ENCODE peak calls at places on chromosomes 12 and 14, in ten cellular contexts. One of them, this sample, is unnamed.

GRCh38 chr12:116745554-116745953 is 7.4 kb downstream of the RNFT2 start:
- DNase-seq in CD8-positive, alpha-beta memory T cell: no peak
- DNase-seq in HCT116: no peak
- DNase-seq in breast epithelium: no peak
- DNase-seq in AG04450: no peak
- DNase-seq in cardiac muscle cell: no peak
- DNase-seq in testis: no peak
- DNase-seq in MM.1S: no peak
- DNase-seq in A549: no peak
- DNase-seq in transverse colon: no peak
- DNase-seq in this sample: no peak

GRCh38 chr12:19428261-19428660 is 11.0 kb upstream of the AEBP2 start:
- DNase-seq in testis: no peak
- DNase-seq in transverse colon: no peak
- DNase-seq in CD8-positive, alpha-beta memory T cell: no peak
- DNase-seq in cardiac muscle cell: no peak
- DNase-seq in HCT116: no peak
- DNase-seq in AG04450: no peak
- DNase-seq in A549: no peak
- DNase-seq in MM.1S: no peak
- DNase-seq in breast epithelium: no peak
- DNase-seq in this sample: no peak

GRCh38 chr14:89519000-89519399 is 102.0 kb upstream of the FOXN3 start:
- DNase-seq in A549: no peak
- DNase-seq in CD8-positive, alpha-beta memory T cell: no peak
- DNase-seq in transverse colon: no peak
- DNase-seq in testis: no peak
- DNase-seq in AG04450: peak; percentile 86
- DNase-seq in breast epithelium: no peak
- DNase-seq in HCT116: no peak
- DNase-seq in MM.1S: no peak
- DNase-seq in cardiac muscle cell: no peak
- DNase-seq in this sample: no peak

GRCh38 chr12:51349026-51349425 is 2.5 kb upstream of the CELA1 start:
- DNase-seq in breast epithelium: no peak
- DNase-seq in CD8-positive, alpha-beta memory T cell: no peak
- DNase-seq in A549: no peak
- DNase-seq in HCT116: no peak
- DNase-seq in testis: no peak
- DNase-seq in AG04450: no peak
- DNase-seq in cardiac muscle cell: no peak
- DNase-seq in transverse colon: no peak
- DNase-seq in MM.1S: no peak
- DNase-seq in this sample: no peak

GRCh38 chr14:75518625-75519024 is 3.6 kb upstream of the BATF start:
- DNase-seq in AG04450: no peak
- DNase-seq in HCT116: peak; percentile 12
- DNase-seq in breast epithelium: no peak
- DNase-seq in CD8-positive, alpha-beta memory T cell: no peak
- DNase-seq in A549: no peak
- DNase-seq in MM.1S: peak; percentile 21
- DNase-seq in testis: no peak
- DNase-seq in transverse colon: no peak
- DNase-seq in cardiac muscle cell: peak; percentile 44
- DNase-seq in this sample: no peak

GRCh38 chr12:39902823-39903222 is 203.1 kb downstream of the SLC2A13 start:
- DNase-seq in A549: no peak
- DNase-seq in transverse colon: no peak
- DNase-seq in breast epithelium: no peak
- DNase-seq in CD8-positive, alpha-beta memory T cell: no peak
- DNase-seq in HCT116: peak; percentile 65
- DNase-seq in testis: no peak
- DNase-seq in AG04450: no peak
- DNase-seq in MM.1S: no peak
- DNase-seq in cardiac muscle cell: no peak
- DNase-seq in this sample: no peak

GRCh38 chr12:49899286-49899843 is 4.3 kb downstream of the FAIM2 start:
- DNase-seq in cardiac muscle cell: no peak
- DNase-seq in MM.1S: no peak
- DNase-seq in transverse colon: no peak
- DNase-seq in HCT116: no peak
- DNase-seq in testis: no peak
- DNase-seq in AG04450: no peak
- DNase-seq in breast epithelium: no peak
- DNase-seq in A549: no peak
- DNase-seq in CD8-positive, alpha-beta memory T cell: no peak
- DNase-seq in this sample: no peak

GRCh38 chr12:82650627-82651337 is 35.9 kb upstream of the TMTC2 start:
- DNase-seq in breast epithelium: no peak
- DNase-seq in CD8-positive, alpha-beta memory T cell: no peak
- DNase-seq in MM.1S: peak; percentile 75
- DNase-seq in testis: no peak
- DNase-seq in cardiac muscle cell: no peak
- DNase-seq in HCT116: peak; percentile 99
- DNase-seq in transverse colon: peak; percentile 85
- DNase-seq in A549: peak; percentile 40
- DNase-seq in AG04450: no peak
- DNase-seq in this sample: no peak

GRCh38 chr12:104226672-104227071 is 11.1 kb downstream of the TXNRD1 start:
- DNase-seq in breast epithelium: no peak
- DNase-seq in testis: no peak
- DNase-seq in HCT116: no peak
- DNase-seq in transverse colon: no peak
- DNase-seq in MM.1S: no peak
- DNase-seq in A549: no peak
- DNase-seq in cardiac muscle cell: no peak
- DNase-seq in CD8-positive, alpha-beta memory T cell: no peak
- DNase-seq in AG04450: no peak
- DNase-seq in this sample: no peak

GRCh38 chr12:50239355-50239891 is 43.9 kb downstream of the LIMA1 start:
- DNase-seq in AG04450: no peak
- DNase-seq in A549: no peak
- DNase-seq in transverse colon: no peak
- DNase-seq in CD8-positive, alpha-beta memory T cell: no peak
- DNase-seq in cardiac muscle cell: no peak
- DNase-seq in testis: no peak
- DNase-seq in MM.1S: no peak
- DNase-seq in HCT116: no peak
- DNase-seq in breast epithelium: no peak
- DNase-seq in this sample: no peak

GRCh38 chr12:15664491-15664890 is 124.7 kb downstream of the EPS8 start:
- DNase-seq in MM.1S: no peak
- DNase-seq in HCT116: no peak
- DNase-seq in CD8-positive, alpha-beta memory T cell: no peak
- DNase-seq in testis: no peak
- DNase-seq in cardiac muscle cell: no peak
- DNase-seq in AG04450: no peak
- DNase-seq in A549: peak; percentile 6
- DNase-seq in transverse colon: no peak
- DNase-seq in breast epithelium: no peak
- DNase-seq in this sample: no peak

GRCh38 chr12:10404798-10405197 is 4.8 kb downstream of the KLRC4 start:
- DNase-seq in A549: no peak
- DNase-seq in testis: no peak
- DNase-seq in cardiac muscle cell: no peak
- DNase-seq in transverse colon: no peak
- DNase-seq in CD8-positive, alpha-beta memory T cell: no peak
- DNase-seq in HCT116: no peak
- DNase-seq in MM.1S: no peak
- DNase-seq in breast epithelium: no peak
- DNase-seq in AG04450: no peak
- DNase-seq in this sample: no peak

GRCh38 chr12:120698677-120699076 is 11.6 kb upstream of the UNC119B start:
- DNase-seq in MM.1S: no peak
- DNase-seq in A549: no peak
- DNase-seq in breast epithelium: no peak
- DNase-seq in HCT116: no peak
- DNase-seq in AG04450: no peak
- DNase-seq in CD8-positive, alpha-beta memory T cell: no peak
- DNase-seq in transverse colon: no peak
- DNase-seq in cardiac muscle cell: no peak
- DNase-seq in testis: no peak
- DNase-seq in this sample: no peak
- H3K9me3 ChIP-seq in MM.1S: no peaks in the 10 kb centered on the region
- H3K9me3 ChIP-seq in A549: no peaks in the 10 kb centered on the region
- H3K9me3 ChIP-seq in breast epithelium: no peaks in the 10 kb centered on the region
- H3K9me3 ChIP-seq in HCT116: no peaks in the 10 kb centered on the region
- H3K9me3 ChIP-seq in AG04450: no peaks in the 10 kb centered on the region
- H3K9me3 ChIP-seq in CD8-positive, alpha-beta memory T cell: no peaks in the 10 kb centered on the region
- H3K9me3 ChIP-seq in transverse colon: no peaks in the 10 kb centered on the region
- H3K9me3 ChIP-seq in cardiac muscle cell: no peaks in the 10 kb centered on the region
- H3K9me3 ChIP-seq in testis: no peaks in the 10 kb centered on the region
- H3K9me3 ChIP-seq in this sample: no peaks in the 10 kb centered on the region

GRCh38 chr12:109286652-109287051 is 22.4 kb downstream of the FOXN4 start:
- DNase-seq in AG04450: no peak
- DNase-seq in cardiac muscle cell: no peak
- DNase-seq in CD8-positive, alpha-beta memory T cell: no peak
- DNase-seq in MM.1S: no peak
- DNase-seq in A549: no peak
- DNase-seq in HCT116: no peak
- DNase-seq in breast epithelium: no peak
- DNase-seq in testis: no peak
- DNase-seq in transverse colon: no peak
- DNase-seq in this sample: no peak

GRCh38 chr12:109289004-109289403 is 20.1 kb downstream of the FOXN4 start:
- DNase-seq in testis: no peak
- DNase-seq in A549: no peak
- DNase-seq in transverse colon: no peak
- DNase-seq in breast epithelium: no peak
- DNase-seq in HCT116: no peak
- DNase-seq in MM.1S: no peak
- DNase-seq in cardiac muscle cell: no peak
- DNase-seq in CD8-positive, alpha-beta memory T cell: no peak
- DNase-seq in AG04450: no peak
- DNase-seq in this sample: no peak

GRCh38 chr12:109288571-109288970 is 20.5 kb downstream of the FOXN4 start:
- DNase-seq in cardiac muscle cell: no peak
- DNase-seq in transverse colon: no peak
- DNase-seq in A549: no peak
- DNase-seq in testis: peak; percentile 42
- DNase-seq in breast epithelium: no peak
- DNase-seq in CD8-positive, alpha-beta memory T cell: no peak
- DNase-seq in MM.1S: no peak
- DNase-seq in HCT116: peak; percentile 21
- DNase-seq in AG04450: no peak
- DNase-seq in this sample: no peak

GRCh38 chr12:109287181-109287580 is 21.9 kb downstream of the FOXN4 start:
- DNase-seq in CD8-positive, alpha-beta memory T cell: no peak
- DNase-seq in MM.1S: no peak
- DNase-seq in A549: no peak
- DNase-seq in cardiac muscle cell: no peak
- DNase-seq in HCT116: no peak
- DNase-seq in transverse colon: no peak
- DNase-seq in testis: no peak
- DNase-seq in breast epithelium: no peak
- DNase-seq in AG04450: no peak
- DNase-seq in this sample: no peak

DNA sequence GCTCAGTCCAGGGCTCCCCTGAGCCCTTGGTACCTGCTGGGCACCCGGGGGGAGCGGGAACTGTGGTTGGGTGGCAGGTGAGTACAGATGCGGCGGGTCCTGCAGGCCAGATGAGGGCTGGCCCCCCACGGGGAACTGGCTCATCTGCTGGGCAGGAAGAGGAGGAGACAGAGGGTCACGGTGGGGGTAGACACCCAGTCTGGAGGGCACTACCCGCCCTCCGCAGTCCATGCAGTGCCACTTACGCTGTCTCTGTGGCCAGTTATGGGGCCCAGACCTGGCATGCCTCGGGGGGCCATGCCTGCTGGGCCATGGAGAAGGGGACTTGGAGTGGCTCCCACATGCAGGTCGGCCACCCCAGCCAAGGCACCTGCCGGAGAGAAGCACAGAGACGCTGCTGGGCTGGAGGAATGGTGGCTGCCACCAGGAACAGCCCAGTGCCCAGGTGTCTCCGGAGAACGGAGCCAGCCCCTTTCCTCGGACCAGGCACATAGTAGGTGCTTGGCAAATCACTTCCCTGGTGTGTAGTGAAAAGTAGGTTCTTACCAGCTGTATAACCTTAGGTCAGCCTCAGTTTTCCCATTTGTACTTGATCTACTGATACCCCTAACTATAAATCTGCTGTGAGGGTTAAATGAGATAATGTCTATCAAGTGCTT is 21.1 kb downstream of the FOXN4 start:
- DNase-seq in MM.1S: no peak
- DNase-seq in cardiac muscle cell: no peak
- DNase-seq in CD8-positive, alpha-beta memory T cell: no peak
- DNase-seq in HCT116: no peak
- DNase-seq in breast epithelium: no peak
- DNase-seq in testis: no peak
- DNase-seq in transverse colon: no peak
- DNase-seq in A549: no peak
- DNase-seq in AG04450: no peak
- DNase-seq in this sample: no peak
- H3K27ac ChIP-seq in MM.1S: no peak overlapping the region
- H3K27ac ChIP-seq in cardiac muscle cell: no peak overlapping the region
- H3K27ac ChIP-seq in CD8-positive, alpha-beta memory T cell: no peak overlapping the region
- H3K27ac ChIP-seq in HCT116: no peak overlapping the region
- H3K27ac ChIP-seq in breast epithelium: no peak overlapping the region
- H3K27ac ChIP-seq in testis: no peak overlapping the region
- H3K27ac ChIP-seq in transverse colon: no peak overlapping the region
- H3K27ac ChIP-seq in A549: no peak overlapping the region
- H3K27ac ChIP-seq in AG04450: no peak overlapping the region
- H3K27ac ChIP-seq in this sample: no peak overlapping the region

GRCh38 chr12:34358198-34358597 is 335.9 kb downstream of the ALG10 start:
- DNase-seq in testis: no peak
- DNase-seq in transverse colon: no peak
- DNase-seq in A549: no peak
- DNase-seq in AG04450: no peak
- DNase-seq in CD8-positive, alpha-beta memory T cell: no peak
- DNase-seq in breast epithelium: no peak
- DNase-seq in cardiac muscle cell: no peak
- DNase-seq in MM.1S: no peak
- DNase-seq in HCT116: no peak
- DNase-seq in this sample: no peak
- H3K9me3 ChIP-seq in testis: no peaks in the 10 kb centered on the region
- H3K9me3 ChIP-seq in transverse colon: peaks cover 4% of the 10 kb centered on the region
- H3K9me3 ChIP-seq in A549: no peaks in the 10 kb centered on the region
- H3K9me3 ChIP-seq in AG04450: peaks cover 100% of the 10 kb centered on the region
- H3K9me3 ChIP-seq in CD8-positive, alpha-beta memory T cell: no peaks in the 10 kb centered on the region
- H3K9me3 ChIP-seq in breast epithelium: peaks cover 95% of the 10 kb centered on the region
- H3K9me3 ChIP-seq in cardiac muscle cell: no peaks in the 10 kb centered on the region
- H3K9me3 ChIP-seq in MM.1S: no peaks in the 10 kb centered on the region
- H3K9me3 ChIP-seq in HCT116: no peaks in the 10 kb centered on the region
- H3K9me3 ChIP-seq in this sample: peaks cover 25% of the 10 kb centered on the region

DNA sequence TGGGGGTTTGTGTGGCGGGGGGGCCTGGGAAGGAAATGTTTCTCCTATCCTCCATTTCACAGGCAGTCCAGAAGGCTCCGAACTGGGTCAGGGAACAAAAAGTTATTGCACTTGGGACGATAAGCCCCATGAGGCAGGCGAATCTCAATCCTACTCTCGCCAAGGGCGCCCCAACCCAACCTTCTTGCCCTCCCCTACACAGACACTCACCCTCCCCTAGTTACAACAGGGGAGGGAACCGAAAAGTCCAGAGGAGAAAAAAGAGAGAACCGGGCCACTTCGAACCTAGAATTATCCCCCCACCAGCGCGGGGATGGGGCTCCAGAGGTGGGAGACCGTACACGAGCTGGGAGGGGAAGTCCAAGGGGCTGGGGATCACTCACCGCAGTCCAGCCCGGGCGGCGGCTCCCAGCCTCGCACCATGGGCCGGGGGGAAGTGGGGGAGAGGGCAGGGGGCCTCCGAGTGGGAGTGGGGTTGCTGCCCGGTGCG is 357 bp downstream of the HOMEZ start:
- DNase-seq in HCT116: no peak
- DNase-seq in MM.1S: no peak
- DNase-seq in A549: peak; percentile 25
- DNase-seq in testis: peak; percentile 22
- DNase-seq in AG04450: no peak
- DNase-seq in breast epithelium: no peak
- DNase-seq in cardiac muscle cell: no peak
- DNase-seq in CD8-positive, alpha-beta memory T cell: no peak
- DNase-seq in transverse colon: peak; percentile 27
- DNase-seq in this sample: no peak
- H3K27ac ChIP-seq in HCT116: peak overlapping the region; percentile 64
- H3K27ac ChIP-seq in MM.1S: peak overlapping the region; percentile 48
- H3K27ac ChIP-seq in A549: peak overlapping the region; percentile 95
- H3K27ac ChIP-seq in testis: peak overlapping the region; percentile 99
- H3K27ac ChIP-seq in AG04450: no peak overlapping the region
- H3K27ac ChIP-seq in breast epithelium: peak overlapping the region; percentile 99
- H3K27ac ChIP-seq in cardiac muscle cell: peak overlapping the region; percentile 42
- H3K27ac ChIP-seq in CD8-positive, alpha-beta memory T cell: peak overlapping the region; percentile 82
- H3K27ac ChIP-seq in transverse colon: peak overlapping the region; percentile 95
- H3K27ac ChIP-seq in this sample: peak overlapping the region; percentile 81